ENCODE peak calls at places on chromosome 4, in eight cellular contexts. C is Peyer's patch, G is IMR-90, Q is psoas muscle, I is colonic mucosa, S is breast epithelium, V is brain microvascular endothelial cell, L is ovary. N is an unnamed sample.

GRCh38 chr4:175997291-175997690 is 68.3 kb upstream of the WDR17 start:
- DNase-seq in L (no peak), C (no peak), Q (no peak), S (no peak), G (no peak), I (no peak), V (no peak), N (no peak)

GRCh38 chr4:166198921-166199320 is 325.9 kb downstream of the TLL1 start:
- DNase-seq in V (no peak), S (no peak), Q (no peak), L (no peak), G (no peak), I (no peak), C (no peak), N (no peak)

GRCh38 chr4:771464-771863 is 54.5 kb downstream of the CPLX1 start:
- DNase-seq in C (no peak), L (no peak), V (no peak), G (no peak), S (no peak), I (no peak), Q (peak; percentile 36), N (no peak)

GRCh38 chr4:48194986-48195773 is 61.1 kb upstream of the TXK start:
- DNase-seq in L (no peak), S (no peak), I (no peak), C (no peak), G (peak; percentile 12), V (no peak), Q (no peak), N (no peak)

GRCh38 chr4:100190643-100191600 is 654 bp upstream of the DDIT4L start:
- DNase-seq in V (no peak), S (no peak), Q (peak; percentile 50), L (peak; percentile 17), I (no peak), G (peak; percentile 37), C (no peak), N (no peak)

GRCh38 chr4:46839128-46839527 is 69.9 kb downstream of the COX7B2 start:
- DNase-seq in Q (no peak), L (no peak), C (no peak), G (no peak), I (no peak), V (no peak), S (no peak), N (no peak)

GRCh38 chr4:23006756-23007155 is 314.0 kb downstream of the GBA3 start:
- DNase-seq in L (no peak), Q (no peak), G (peak; percentile 10), V (no peak), C (no peak), I (no peak), S (no peak), N (no peak)

GRCh38 chr4:13302876-13303275 is 181.3 kb downstream of the RAB28 start:
- DNase-seq in G (no peak), I (no peak), V (no peak), L (no peak), Q (no peak), C (no peak), S (no peak), N (no peak)

GRCh38 chr4:48120132-48120531 is 13.9 kb downstream of the TXK start:
- DNase-seq in C (no peak), S (no peak), G (no peak), I (no peak), Q (no peak), V (no peak), L (no peak), N (no peak)

GRCh38 chr4:4735136-4735754 is 124.2 kb upstream of the MSX1 start:
- DNase-seq in Q (no peak), V (no peak), C (no peak), G (peak; percentile 7), S (no peak), I (no peak), L (no peak), N (no peak)

GRCh38 chr4:74228691-74229640 is 71.0 kb downstream of the MTHFD2L start:
- DNase-seq in I (peak; percentile 85), C (peak; percentile 59), Q (peak; percentile 62), S (peak; percentile 36), G (peak; percentile 67), V (peak; percentile 84), L (peak; percentile 33), N (peak; percentile 58)

GRCh38 chr4:8554555-8555100 is 25.6 kb upstream of the GPR78 start:
- DNase-seq in G (no peak), Q (no peak), S (no peak), I (no peak), V (no peak), C (no peak), L (no peak), N (no peak)

GRCh38 chr4:81237791-81238190 is 22.8 kb upstream of the PRKG2 start:
- DNase-seq in L (no peak), C (no peak), S (no peak), V (no peak), G (no peak), Q (no peak), I (no peak), N (peak; percentile 7)

GRCh38 chr4:60619531-60620305 is 580.4 kb upstream of the ADGRL3 start:
- DNase-seq in S (no peak), I (no peak), V (peak; percentile 19), Q (no peak), L (no peak), G (peak; percentile 64), C (no peak), N (no peak)

GRCh38 chr4:152999376-153000067 is 63.4 kb downstream of the FHDC1 start:
- DNase-seq in G (no peak), C (peak; percentile 78), I (peak; percentile 45), L (no peak), S (no peak), Q (no peak), V (no peak), N (no peak)

GRCh38 chr4:147340547-147341225 is 140.2 kb upstream of the EDNRA start:
- DNase-seq in S (no peak), L (no peak), V (no peak), I (no peak), G (peak; percentile 65), Q (no peak), C (no peak), N (no peak)
- H3K27ac ChIP-seq in S (peak overlapping the region; percentile 58), L (no peak overlapping the region), V (peak overlapping the region; percentile 66), I (no peak overlapping the region), G (no peak overlapping the region), Q (no peak overlapping the region), C (no peak overlapping the region), N (no peak overlapping the region)

DNA sequence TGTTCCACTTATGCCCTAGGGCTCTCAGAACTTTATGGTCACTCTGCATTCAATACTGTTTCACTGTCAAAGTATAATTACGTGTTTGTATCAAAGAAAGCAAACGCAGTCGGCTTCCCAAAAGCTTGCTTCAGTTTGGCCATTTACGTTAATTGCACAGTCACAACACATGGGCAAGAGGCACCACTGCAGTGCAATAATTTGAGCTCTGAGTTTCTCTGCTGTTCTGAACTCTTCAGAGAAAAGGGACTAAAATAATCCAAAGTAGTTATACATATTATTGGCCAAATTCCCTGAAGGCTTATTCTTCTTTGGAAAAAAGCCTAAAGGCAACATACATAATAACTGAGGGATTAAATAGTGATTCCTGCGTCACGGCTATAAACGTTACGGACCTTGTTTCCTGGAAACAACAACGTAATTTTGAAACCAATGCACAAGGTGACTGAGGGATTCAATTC is 51.3 kb downstream of the RNF150 start:
- DNase-seq in Q (no peak), V (no peak), I (no peak), S (no peak), L (no peak), C (no peak), G (no peak), N (no peak)
- H3K27ac ChIP-seq in Q (peak overlapping the region; percentile 46), V (no peak overlapping the region), I (no peak overlapping the region), S (no peak overlapping the region), L (no peak overlapping the region), C (no peak overlapping the region), G (no peak overlapping the region), N (no peak overlapping the region)

GRCh38 chr4:113103556-113103955 is 54.1 kb downstream of the ANK2 start:
- DNase-seq in C (no peak), S (no peak), G (no peak), L (no peak), I (no peak), V (no peak), Q (no peak), N (no peak)
- H3K27ac ChIP-seq in C (no peak overlapping the region), S (no peak overlapping the region), G (no peak overlapping the region), L (no peak overlapping the region), I (no peak overlapping the region), V (no peak overlapping the region), Q (no peak overlapping the region), N (no peak overlapping the region)

GRCh38 chr4:40232610-40233009 is 35.8 kb downstream of the RHOH start:
- DNase-seq in V (no peak), L (no peak), G (no peak), S (no peak), C (no peak), I (no peak), Q (no peak), N (no peak)

GRCh38 chr4:40228497-40229365 is 31.9 kb downstream of the RHOH start:
- DNase-seq in L (no peak), I (no peak), S (no peak), Q (no peak), V (no peak), G (no peak), C (no peak), N (no peak)

GRCh38 chr4:40231464-40231863 is 34.6 kb downstream of the RHOH start:
- DNase-seq in I (no peak), G (no peak), C (no peak), L (no peak), Q (no peak), V (no peak), S (no peak), N (no peak)

GRCh38 chr4:40234519-40235039 is 37.7 kb downstream of the RHOH start:
- DNase-seq in I (no peak), S (no peak), G (no peak), L (no peak), Q (no peak), V (no peak), C (no peak), N (no peak)

GRCh38 chr4:40233227-40233626 is 36.4 kb downstream of the RHOH start:
- DNase-seq in L (no peak), G (no peak), Q (no peak), I (no peak), S (no peak), C (no peak), V (no peak), N (no peak)
- H3K27ac ChIP-seq in L (no peak overlapping the region), G (no peak overlapping the region), Q (no peak overlapping the region), I (no peak overlapping the region), S (no peak overlapping the region), C (no peak overlapping the region), V (no peak overlapping the region), N (no peak overlapping the region)

GRCh38 chr4:25712611-25713010 is 57.0 kb downstream of the SLC34A2 start:
- DNase-seq in L (no peak), S (no peak), C (no peak), Q (no peak), I (no peak), V (no peak), G (no peak), N (no peak)
- H3K27ac ChIP-seq in L (no peak overlapping the region), S (no peak overlapping the region), C (no peak overlapping the region), Q (no peak overlapping the region), I (no peak overlapping the region), V (no peak overlapping the region), G (no peak overlapping the region), N (no peak overlapping the region)

N was measured in SJSA1.